ENCODE peak calls at places on chromosomes 4 and X, in seven cellular contexts. L is ascending aorta; F is CD8-positive, alpha-beta T cell; X is pancreas; H is colonic mucosa; B is cardiac muscle cell; V is tibial nerve. W is an unnamed sample.

GRCh38 chrX:1242901-1243402 is 25.7 kb upstream of the CSF2RA start:
- DNase-seq in X (no peak), F (peak; percentile 22), H (no peak), B (no peak), L (no peak), V (no peak), W (no peak)

GRCh38 chr4:14693728-14694127 is 308.6 kb upstream of the CPEB2 start:
- DNase-seq in L (no peak), F (no peak), H (no peak), V (no peak), X (no peak), B (no peak), W (no peak)

GRCh38 chr4:80134936-80135701 is 62.1 kb upstream of the ANTXR2 start:
- DNase-seq in H (no peak), F (no peak), B (peak; percentile 60), X (no peak), L (no peak), V (no peak), W (no peak)

GRCh38 chr4:46715468-46715867 is 193.6 kb downstream of the COX7B2 start:
- DNase-seq in H (no peak), X (no peak), V (no peak), L (no peak), F (no peak), B (no peak), W (no peak)

GRCh38 chr4:53555111-53555510 is 36.2 kb downstream of the LNX1 start:
- DNase-seq in H (no peak), L (no peak), X (no peak), V (no peak), B (no peak), F (no peak), W (no peak)

GRCh38 chr4:81040175-81040659 is 9.7 kb downstream of the BMP3 start:
- DNase-seq in B (peak; percentile 40), X (no peak), F (no peak), L (no peak), V (no peak), H (no peak), W (no peak)

GRCh38 chrX:23373129-23373804 is 38.6 kb downstream of the PTCHD1 start:
- DNase-seq in F (no peak), H (no peak), B (no peak), X (no peak), V (no peak), L (no peak), W (no peak)

GRCh38 chrX:125782184-125782583 is 383.9 kb downstream of the DCAF12L2 start:
- DNase-seq in L (no peak), B (no peak), X (no peak), V (no peak), H (no peak), F (no peak), W (no peak)

GRCh38 chr4:27684501-27685077 is 823.9 kb downstream of the STIM2 start:
- DNase-seq in H (peak; percentile 27), L (no peak), V (peak; percentile 13), B (peak; percentile 81), X (peak; percentile 60), F (no peak), W (peak; percentile 56)

GRCh38 chr4:8410641-8411271 is 29.8 kb downstream of the ACOX3 start:
- DNase-seq in B (peak; percentile 80), L (no peak), V (peak; percentile 51), X (no peak), F (no peak), H (peak; percentile 70), W (no peak)

GRCh38 chrX:56788717-56789122 is 59.7 kb downstream of the NBDY start:
- DNase-seq in H (no peak), F (no peak), X (peak; percentile 32), V (no peak), B (no peak), L (no peak), W (no peak)

GRCh38 chrX:39969099-39969825 is 128.5 kb downstream of the BCOR start:
- DNase-seq in L (no peak), F (peak; percentile 29), H (peak; percentile 33), B (peak; percentile 28), X (no peak), V (no peak), W (no peak)

GRCh38 chr4:77481856-77482255 is 123.8 kb upstream of the CXCL13 start:
- DNase-seq in X (no peak), H (no peak), L (no peak), V (no peak), B (no peak), F (no peak), W (no peak)
- H3K27ac ChIP-seq in X (no peak overlapping the region), H (no peak overlapping the region), L (no peak overlapping the region), V (no peak overlapping the region), B (no peak overlapping the region), F (no peak overlapping the region), W (no peak overlapping the region)

DNA sequence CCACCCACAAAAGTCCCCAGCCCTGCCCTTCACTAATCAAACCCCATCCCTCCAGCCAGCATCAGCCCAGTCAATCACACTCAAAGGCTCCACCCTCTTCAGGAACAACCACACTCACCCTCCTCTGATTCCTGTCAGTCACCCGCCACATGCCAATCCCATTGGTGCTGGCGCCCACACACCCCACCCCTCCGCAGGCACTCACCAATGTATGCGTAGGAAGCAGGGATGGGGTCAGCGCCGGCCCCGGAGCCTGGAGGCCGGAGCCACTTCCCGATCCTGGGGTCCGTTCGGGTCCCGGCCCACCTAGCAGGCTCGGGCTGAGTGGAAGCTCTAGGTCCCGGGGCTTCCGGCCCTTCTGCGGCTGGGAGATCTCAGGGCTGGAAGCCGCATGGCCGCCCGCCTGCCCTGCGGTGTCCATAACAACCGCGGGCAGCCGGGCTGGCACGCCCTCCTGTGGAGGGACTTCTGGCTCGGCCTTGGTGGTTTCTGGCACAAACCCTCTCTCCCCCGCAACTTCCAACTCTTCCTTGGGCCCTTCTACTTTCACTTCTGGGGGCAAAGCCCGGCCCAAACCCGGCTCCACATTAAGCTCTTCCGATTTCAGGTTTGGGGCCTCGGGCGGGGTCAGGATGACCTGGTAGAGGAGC is 7.9 kb upstream of the CFP start:
- DNase-seq in H (peak; percentile 53), X (no peak), V (no peak), L (no peak), F (no peak), B (peak; percentile 39), W (peak; percentile 84)
- H3K36me3 ChIP-seq in H (no peaks in the 10 kb centered on the region), X (peaks cover 15% of the 10 kb centered on the region), V (no peaks in the 10 kb centered on the region), L (peaks cover 38% of the 10 kb centered on the region), F (peaks cover 16% of the 10 kb centered on the region), B (peaks cover 12% of the 10 kb centered on the region), W (peaks cover 28% of the 10 kb centered on the region)

DNA sequence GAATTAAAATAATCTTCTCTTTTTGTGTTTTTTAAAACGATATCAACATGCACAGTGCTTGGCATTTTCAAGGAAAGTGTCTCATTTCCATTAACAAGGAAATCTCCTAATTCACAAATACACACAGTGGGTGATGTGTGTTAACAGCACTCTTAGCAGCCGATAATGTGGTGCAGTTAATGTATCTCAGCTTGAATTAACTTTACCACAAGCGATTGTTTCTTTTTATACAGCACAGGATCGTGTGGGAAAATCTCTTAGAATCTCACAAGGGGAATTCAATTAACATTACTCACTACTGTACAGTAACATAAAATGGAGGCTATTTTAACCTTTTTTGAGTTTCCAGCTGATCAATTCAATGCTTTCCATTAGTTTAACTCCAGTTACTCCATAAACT is 1841.9 kb downstream of the STIM2 start:
- DNase-seq in L (no peak), H (no peak), B (no peak), X (no peak), F (no peak), V (no peak), W (no peak)
- H3K4me3 ChIP-seq in L (no peak overlapping the region), H (no peak overlapping the region), B (no peak overlapping the region), X (no peak overlapping the region), F (no peak overlapping the region), V (no peak overlapping the region), W (no peak overlapping the region)

DNA sequence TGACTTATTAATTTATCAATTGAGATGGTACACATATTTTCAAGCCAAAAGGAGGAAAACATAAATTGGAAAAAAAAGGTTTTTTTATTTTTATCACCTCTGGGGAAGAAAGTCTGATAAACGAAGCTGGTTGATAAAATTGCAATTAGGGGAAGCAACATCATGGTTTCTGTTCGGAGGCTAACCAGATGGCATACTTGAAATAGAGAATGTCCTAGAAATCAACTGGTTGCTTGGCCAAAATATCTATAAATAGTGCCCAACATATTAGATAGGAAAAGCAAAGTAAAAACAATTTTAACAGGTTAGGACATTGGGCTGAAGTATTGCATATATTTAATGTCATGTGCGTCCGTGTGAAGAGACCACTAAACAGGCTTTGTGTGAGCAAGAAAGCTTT is 14.3 kb downstream of the KLKB1 start:
- DNase-seq in B (no peak), X (no peak), F (no peak), L (no peak), H (no peak), V (no peak), W (no peak)
- H3K27ac ChIP-seq in B (no peak overlapping the region), X (no peak overlapping the region), F (no peak overlapping the region), L (no peak overlapping the region), H (no peak overlapping the region), V (no peak overlapping the region), W (no peak overlapping the region)

GRCh38 chr4:159326470-159326869 is 223.6 kb downstream of the RAPGEF2 start:
- DNase-seq in L (no peak), B (no peak), H (no peak), X (no peak), V (no peak), F (no peak), W (no peak)
- H3K36me3 ChIP-seq in L (peaks cover 7% of the 10 kb centered on the region), B (peaks cover 28% of the 10 kb centered on the region), H (no peaks in the 10 kb centered on the region), X (peaks cover 9% of the 10 kb centered on the region), V (no peaks in the 10 kb centered on the region), F (no peaks in the 10 kb centered on the region), W (peaks cover 36% of the 10 kb centered on the region)